ENCODE peak calls at places on chromosomes 12 and 14, in four cellular contexts. P is HCT116, K is HepG2, Q is K562. W is an unnamed sample.

GRCh38 chr14:105912641-105913180 is 386.3 kb downstream of the TMEM121 start:
- DNase-seq in K (no peak), Q (no peak), P (no peak), W (no peak)

GRCh38 chr12:114123108-114123507 is 157.0 kb upstream of the RBM19 start:
- DNase-seq in Q (no peak), P (no peak), K (no peak), W (no peak)

GRCh38 chr14:81067156-81067555 is 111.7 kb downstream of the TSHR start:
- DNase-seq in Q (no peak), P (no peak), K (no peak), W (no peak)

GRCh38 chr12:81797100-81797499 is 38.0 kb upstream of the PPFIA2 start:
- DNase-seq in K (peak; percentile 6), P (peak; percentile 24), Q (no peak), W (no peak)

GRCh38 chr12:79547044-79547734 is 143.6 kb downstream of the PAWR start:
- DNase-seq in K (peak; percentile 93), Q (no peak), P (peak; percentile 78), W (peak; percentile 93)

GRCh38 chr14:72680853-72681640 is 212.9 kb downstream of the DPF3 start:
- DNase-seq in K (no peak), Q (no peak), P (no peak), W (no peak)

GRCh38 chr12:52952082-52952801 is 3.3 kb downstream of the KRT18 start:
- DNase-seq in Q (peak; percentile 49), K (no peak), P (no peak), W (no peak)

GRCh38 chr12:98635657-98636323 is 8.8 kb downstream of the IKBIP start:
- DNase-seq in P (peak; percentile 39), K (peak; percentile 20), Q (no peak), W (no peak)

GRCh38 chr12:124720687-124721500 is 142.8 kb downstream of the SCARB1 start:
- DNase-seq in P (no peak), Q (no peak), K (no peak), W (no peak)

GRCh38 chr12:116539905-116540482 is 19.2 kb upstream of the MAP1LC3B2 start:
- DNase-seq in K (no peak), P (no peak), Q (no peak), W (no peak)

GRCh38 chr12:80400591-80400991 is 43.4 kb upstream of the PTPRQ start:
- DNase-seq in K (no peak), P (no peak), Q (no peak), W (no peak)

GRCh38 chr12:88931598-88931997 is 351.3 kb upstream of the KITLG start:
- DNase-seq in P (peak; percentile 85), Q (no peak), K (peak; percentile 78), W (no peak)

GRCh38 chr12:46391630-46392029 is 19.1 kb upstream of the SLC38A2 start:
- DNase-seq in Q (no peak), P (no peak), K (no peak), W (no peak)

GRCh38 chr12:52084491-52085231 is 5.2 kb downstream of the SMIM41 start:
- DNase-seq in K (no peak), Q (no peak), P (no peak), W (no peak)

GRCh38 chr12:75505706-75506312 is 5.6 kb downstream of the KRR1 start:
- DNase-seq in Q (no peak), K (peak; percentile 9), P (no peak), W (no peak)

GRCh38 chr12:52249511-52250047 is 16.5 kb downstream of the KRT7 start:
- DNase-seq in K (no peak), Q (no peak), P (no peak), W (no peak)

GRCh38 chr14:96832351-96832750 is 35.2 kb downstream of the VRK1 start:
- DNase-seq in K (no peak), Q (no peak), P (no peak), W (no peak)

GRCh38 chr12:121943926-121944325 is 25.5 kb downstream of the CFAP251 start:
- DNase-seq in Q (no peak), P (no peak), K (no peak), W (no peak)

GRCh38 chr14:28762949-28763313 is 3.7 kb upstream of the FOXG1 start:
- DNase-seq in Q (no peak), P (no peak), K (no peak), W (no peak)

GRCh38 chr12:38141861-38142260 is 174.7 kb upstream of the ALG10B start:
- DNase-seq in Q (no peak), P (no peak), K (no peak), W (no peak)

GRCh38 chr14:45112886-45113772 is 21.2 kb downstream of the FKBP3 start:
- DNase-seq in P (no peak), K (peak; percentile 53), Q (no peak), W (no peak)

GRCh38 chr12:1966561-1967211 is 37.6 kb downstream of the DCP1B start:
- DNase-seq in K (no peak), P (no peak), Q (no peak), W (no peak)

GRCh38 chr12:39902823-39903222 is 203.1 kb downstream of the SLC2A13 start:
- DNase-seq in Q (no peak), K (no peak), P (peak; percentile 65), W (no peak)

GRCh38 chr12:130156652-130157275 is 5.5 kb upstream of the FZD10 start:
- DNase-seq in P (no peak), K (no peak), Q (no peak), W (no peak)

GRCh38 chr12:76085159-76085868 is 829 bp upstream of the NAP1L1 start:
- DNase-seq in P (no peak), K (no peak), Q (no peak), W (no peak)

GRCh38 chr12:95402096-95402495 is 71.9 kb upstream of the METAP2 start:
- DNase-seq in P (no peak), Q (no peak), K (no peak), W (no peak)

DNA sequence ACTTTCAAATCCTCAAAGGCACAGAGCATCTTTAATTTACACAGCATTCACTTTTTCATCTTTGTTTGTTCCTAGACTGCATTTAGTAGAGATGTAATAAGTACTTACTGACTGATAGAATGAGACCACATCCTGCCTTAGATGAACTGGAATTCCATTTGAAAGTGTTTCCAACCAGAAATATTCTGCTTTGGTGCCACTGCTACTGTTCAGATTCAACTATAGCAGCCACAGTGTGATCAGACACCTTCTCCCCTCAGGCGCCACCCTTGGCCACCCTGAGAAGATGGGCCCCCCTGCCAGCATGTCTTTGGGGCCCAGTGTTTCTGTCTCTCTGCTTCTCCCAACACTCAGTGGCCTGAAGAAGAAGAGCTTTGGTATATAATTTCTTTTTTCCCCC is 449.1 kb downstream of the RAD51B start:
- DNase-seq in K (no peak), P (no peak), Q (no peak), W (no peak)
- H3K4me1 ChIP-seq in K (peaks cover 19% of the 10 kb centered on the region), P (peaks cover 22% of the 10 kb centered on the region), Q (no peaks in the 10 kb centered on the region), W (no peaks in the 10 kb centered on the region)

DNA sequence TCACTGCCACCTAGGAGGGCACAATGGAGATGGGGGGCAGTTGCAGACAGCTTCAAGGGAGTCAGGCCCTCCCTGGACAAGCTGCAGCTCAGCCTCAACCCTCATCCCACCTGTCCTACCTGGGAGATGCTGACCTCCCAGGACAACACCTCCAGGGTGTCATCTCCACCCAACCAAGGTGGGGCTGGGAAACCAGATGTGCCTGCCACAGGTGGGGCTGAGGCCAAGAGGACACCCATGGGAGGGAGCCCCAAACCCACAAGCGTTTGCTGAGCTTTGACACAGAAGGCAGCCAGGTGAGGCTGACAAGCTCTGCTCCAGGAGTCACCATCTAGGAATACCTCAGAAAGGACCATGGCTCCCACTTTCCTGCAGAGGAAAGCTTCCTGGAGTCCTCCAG is 31.5 kb downstream of the ZFP36L1 start:
- DNase-seq in P (no peak), K (no peak), Q (no peak), W (no peak)
- TF ChIP-seq TCF7L2 in P (no peak), K (no peak), Q (no peak), W (no peak)

GRCh38 chr14:75497701-75498100 is 24.6 kb upstream of the BATF start:
- DNase-seq in P (no peak), K (no peak), Q (no peak), W (no peak)

GRCh38 chr14:75501080-75501479 is 21.2 kb upstream of the BATF start:
- DNase-seq in P (no peak), K (no peak), Q (no peak), W (no peak)

GRCh38 chr14:75496755-75497154 is 25.5 kb upstream of the BATF start:
- DNase-seq in K (no peak), P (no peak), Q (no peak), W (no peak)

GRCh38 chr14:75497191-75497590 is 25.1 kb upstream of the BATF start:
- DNase-seq in P (no peak), Q (no peak), K (no peak), W (no peak)

GRCh38 chr14:75499084-75499875 is 23.0 kb upstream of the BATF start:
- DNase-seq in K (no peak), P (no peak), Q (no peak), W (no peak)
- TF ChIP-seq SIN3A in K (no peak), P (no peak), Q (no peak), W (no peak)

GRCh38 chr12:77210724-77211123 is 145.4 kb upstream of the E2F7 start:
- DNase-seq in P (no peak), K (no peak), Q (no peak), W (no peak)

GRCh38 chr12:77218278-77218677 is 152.9 kb upstream of the E2F7 start:
- DNase-seq in Q (no peak), P (no peak), K (no peak), W (no peak)

GRCh38 chr12:77214136-77214535 is 148.8 kb upstream of the E2F7 start:
- DNase-seq in Q (no peak), P (no peak), K (no peak), W (no peak)

DNA sequence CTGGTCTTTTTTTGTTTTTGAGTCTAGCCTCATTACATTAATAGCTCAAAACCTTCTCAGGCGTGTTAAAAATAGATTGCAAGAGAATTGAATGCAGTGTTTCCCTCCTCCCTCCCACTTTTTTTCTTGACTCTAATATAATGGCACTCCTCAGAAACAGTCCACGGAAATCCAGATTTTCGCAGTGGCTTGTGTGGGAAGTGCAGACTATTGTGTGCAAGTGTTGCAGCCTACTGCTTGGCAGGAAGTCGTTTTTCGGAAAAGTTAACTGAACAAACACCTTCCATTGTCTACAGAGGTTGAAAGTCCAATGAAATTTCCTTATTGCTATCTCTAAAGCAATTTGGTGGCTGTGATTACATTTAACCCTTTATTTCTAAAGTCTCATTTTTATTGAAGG is 147.9 kb upstream of the E2F7 start:
- DNase-seq in P (no peak), Q (no peak), K (no peak), W (no peak)
- H3K4me1 ChIP-seq in P (no peaks in the 10 kb centered on the region), Q (no peaks in the 10 kb centered on the region), K (no peaks in the 10 kb centered on the region), W (no peaks in the 10 kb centered on the region)

GRCh38 chr12:84508943-84509342 is 403.7 kb downstream of the SLC6A15 start:
- DNase-seq in Q (no peak), K (no peak), P (no peak), W (no peak)
- TF ChIP-seq TCF7L2 in Q (no peak), K (no peak), P (no peak), W (no peak)

DNA sequence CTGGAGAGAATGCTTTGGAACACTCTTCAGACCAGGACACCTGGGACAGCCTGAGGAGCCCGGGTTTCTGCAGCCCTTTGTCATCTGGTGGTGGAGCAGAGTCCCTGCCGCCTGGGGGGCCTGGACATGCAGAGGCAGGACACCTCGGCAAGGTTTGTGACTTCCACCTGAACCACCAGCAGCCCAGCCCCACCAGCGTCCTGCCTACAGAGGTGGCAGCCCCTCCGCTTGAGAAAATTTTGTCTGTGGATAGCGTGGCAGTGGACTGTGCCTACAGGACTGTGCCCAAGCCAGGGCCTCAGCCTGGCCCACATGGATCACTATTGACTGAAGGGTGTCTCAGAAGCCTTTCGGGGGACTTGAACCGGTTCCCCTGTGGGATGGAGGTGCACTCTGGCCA is 21.1 kb downstream of the CINP start:
- DNase-seq in Q (no peak), P (no peak), K (no peak), W (no peak)
- TF ChIP-seq SIN3A in Q (no peak), P (no peak), K (no peak), W (no peak)

W was measured in Panc1.